ENCODE peak calls at places on chromosomes 11 and 22, in five cellular contexts. E is fibroblast of the aortic adventitia, V is AG04449, M is heart left ventricle, F is dorsolateral prefrontal cortex. G is an unnamed sample.
A peak's percentile ranks its signal among the peaks of the same experiment; 100 is the strongest.

GRCh38 chr11:11146830-11147229 is 206.2 kb downstream of the CSNK2A3 start:
- DNase-seq in F (no peak), E (no peak), V (no peak), M (no peak), G (no peak)

GRCh38 chr11:4191031-4191571 is 96.5 kb downstream of the RRM1 start:
- DNase-seq in V (no peak), M (peak; percentile 81), F (no peak), E (no peak), G (no peak)

GRCh38 chr22:48856308-48856615 is 971.4 kb downstream of the BRD1 start:
- DNase-seq in E (no peak), V (no peak), M (no peak), F (no peak), G (no peak)

GRCh38 chr22:41285441-41285819 is 557 bp downstream of the RANGAP1 start:
- DNase-seq in E (peak; percentile 81), M (peak; percentile 75), V (no peak), F (peak; percentile 77), G (peak; percentile 91)

GRCh38 chr11:87307101-87307500 is 269.4 kb downstream of the TMEM135 start:
- DNase-seq in E (peak; percentile 56), V (no peak), M (no peak), F (no peak), G (no peak)

GRCh38 chr11:113736323-113736722 is 30.2 kb upstream of the TMPRSS5 start:
- DNase-seq in M (no peak), V (no peak), F (no peak), E (peak; percentile 8), G (peak; percentile 10)

GRCh38 chr11:64762277-64762915 is 2.6 kb upstream of the PYGM start:
- DNase-seq in E (no peak), V (no peak), F (no peak), M (no peak), G (no peak)

GRCh38 chr11:2194877-2195755 is 23.5 kb upstream of the TH start:
- DNase-seq in V (no peak), E (peak; percentile 15), F (no peak), M (no peak), G (peak; percentile 10)

GRCh38 chr11:842370-843002 is at the start of the genes POLR2L and TSPAN4:
- DNase-seq in M (peak; percentile 94), E (peak; percentile 85), V (no peak), F (peak; percentile 84), G (peak; percentile 90)

GRCh38 chr22:19750666-19751490 is 9.7 kb upstream of the TBX1 start:
- DNase-seq in E (no peak), M (no peak), V (no peak), F (no peak), G (peak; percentile 17)

GRCh38 chr22:41524809-41525449 is 19.3 kb downstream of the POLR3H start:
- DNase-seq in E (no peak), M (no peak), V (no peak), F (peak; percentile 43), G (peak; percentile 42)

GRCh38 chr11:35523861-35524260 is 1.6 kb downstream of the PAMR1 start:
- DNase-seq in F (no peak), E (no peak), M (no peak), V (no peak), G (peak; percentile 40)

GRCh38 chr11:35523351-35523768 is 2.1 kb downstream of the PAMR1 start:
- DNase-seq in V (no peak), F (no peak), E (peak; percentile 68), M (no peak), G (peak; percentile 87)

GRCh38 chr11:35525501-35526175 is at the start of gene PAMR1:
- DNase-seq in E (peak; percentile 72), V (no peak), F (no peak), M (peak; percentile 78), G (peak; percentile 90)

GRCh38 chr11:35526370-35526792 is 965 bp upstream of the PAMR1 start:
- DNase-seq in V (no peak), F (no peak), E (peak; percentile 60), M (no peak), G (no peak)

DNA sequence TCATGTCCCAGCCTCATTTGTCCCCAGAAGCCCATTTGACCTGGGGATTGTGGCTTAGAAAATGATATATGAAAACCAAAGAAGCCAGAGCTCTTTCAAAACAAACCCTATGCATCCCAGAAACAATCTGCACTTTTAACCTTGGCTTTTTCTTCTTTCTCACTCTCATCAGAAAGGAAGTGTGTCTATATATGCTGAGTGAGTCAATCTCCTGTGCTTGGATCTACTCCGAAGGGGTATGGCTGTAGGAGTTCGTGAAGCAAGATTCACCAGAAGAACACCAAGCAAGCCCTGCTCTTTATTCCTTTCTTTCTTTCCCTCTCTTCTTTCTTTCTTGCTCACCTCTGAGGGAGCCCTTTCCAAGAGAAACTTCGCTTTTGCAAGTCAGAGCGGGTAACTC is 636 bp downstream of the PAMR1 start:
- DNase-seq in M (no peak), F (no peak), V (no peak), E (peak; percentile 40), G (no peak)
- H3K4me3 ChIP-seq in M (peak overlapping the region; percentile 52), F (peak overlapping the region; percentile 53), V (peak overlapping the region; percentile 80), E (peak overlapping the region; percentile 86), G (peak overlapping the region; percentile 94)

GRCh38 chr22:30636226-30637077 is 871 bp downstream of the SLC35E4 start:
- DNase-seq in M (no peak), E (peak; percentile 7), V (no peak), F (no peak), G (peak; percentile 12)
- TF ChIP-seq CTCF in M (no peak), E (no peak), V (peak; percentile 14), F (no peak), G (no peak)

GRCh38 chr11:33867996-33868645 is 23.8 kb downstream of the LMO2 start:
- DNase-seq in V (no peak), M (no peak), F (no peak), E (peak; percentile 11), G (no peak)
- H3K4me3 ChIP-seq in V (no peak overlapping the region), M (peak overlapping the region; percentile 68), F (peak overlapping the region; percentile 72), E (peak overlapping the region; percentile 75), G (no peak overlapping the region)

GRCh38 chr11:30171661-30172060 is 59.2 kb upstream of the FSHB start:
- DNase-seq in M (no peak), F (no peak), V (no peak), E (no peak), G (no peak)
- TF ChIP-seq CTCF in M (no peak), F (no peak), V (no peak), E (no peak), G (no peak)

DNA sequence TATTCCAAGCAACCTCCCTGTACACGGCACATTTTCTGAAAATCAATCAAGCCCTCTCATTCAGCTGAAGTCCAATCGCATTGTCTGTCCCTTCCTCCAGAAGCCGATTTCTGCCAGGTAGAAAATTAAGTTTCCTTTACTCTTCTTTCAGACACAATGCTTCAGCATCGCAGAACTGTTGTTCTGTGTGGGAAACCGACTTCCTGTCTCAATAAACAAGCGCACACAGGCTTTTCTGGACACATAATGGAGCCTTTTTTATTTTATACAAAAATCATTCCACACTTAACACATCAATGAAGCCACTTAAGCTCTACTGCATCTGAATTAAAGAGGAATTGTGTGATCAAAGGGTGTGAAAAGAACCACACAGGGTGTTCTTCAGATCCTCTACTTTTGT is 75.5 kb downstream of the BLID start:
- DNase-seq in V (no peak), M (no peak), F (no peak), E (no peak), G (no peak)
- H3K4me3 ChIP-seq in V (no peak overlapping the region), M (no peak overlapping the region), F (peak overlapping the region; percentile 31), E (no peak overlapping the region), G (no peak overlapping the region)

GRCh38 chr11:78202733-78203167 is 14.0 kb downstream of the USP35 start:
- DNase-seq in M (no peak), F (no peak), E (no peak), V (no peak), G (no peak)
- TF ChIP-seq CTCF in M (no peak), F (no peak), E (no peak), V (no peak), G (no peak)

GRCh38 chr22:46636221-46637002 is 16.2 kb downstream of the GRAMD4 start:
- DNase-seq in E (no peak), V (no peak), M (peak; percentile 56), F (no peak), G (no peak)
- H3K4me3 ChIP-seq in E (no peak overlapping the region), V (no peak overlapping the region), M (no peak overlapping the region), F (no peak overlapping the region), G (no peak overlapping the region)